ENCODE peak calls at places on chromosomes 13 and 19, in five cellular contexts. M is progenitor cell of endocrine pancreas; Y is ELR; B is NCI-H748 treated with DMSO at 0.1 percent for 48 hours; E is stimulated activated CD8-positive, alpha-beta memory T cell treated with anti-CD3 and anti-CD28 coated beads, Interleukin-4, amount 100 ng/mL, for 1 hour. P is an unnamed sample.

GRCh38 chr13:62964522-62964921 is 1548.9 kb upstream of the PCDH20 start:
- DNase-seq in M (no peak), Y (no peak), B (no peak), E (no peak), P (no peak)

GRCh38 chr13:64755961-64756360 is 2474.2 kb downstream of the PCDH9 start:
- DNase-seq in Y (no peak), B (no peak), E (no peak), M (no peak), P (no peak)

GRCh38 chr19:8390617-8390981 is 439 bp downstream of the RAB11B start:
- DNase-seq in Y (peak), E (peak), M (peak), B (peak), P (peak)

GRCh38 chr19:32231691-32232090 is 113.7 kb upstream of the ZNF507 start:
- DNase-seq in Y (no peak), E (no peak), M (no peak), B (no peak), P (no peak)

GRCh38 chr13:52846567-52847321 is 1.7 kb downstream of the PCDH8 start:
- DNase-seq in E (no peak), B (no peak), Y (no peak), M (peak), P (no peak)

GRCh38 chr19:8363803-8364771 is at the start of gene ANGPTL4:
- DNase-seq in E (peak), B (no peak), M (peak), Y (peak), P (peak)

GRCh38 chr19:57708641-57709354 is at the start of gene ZNF154:
- DNase-seq in M (peak), Y (no peak), E (peak), B (peak), P (no peak)

GRCh38 chr13:110132178-110132975 is 174.6 kb downstream of the COL4A1 start:
- DNase-seq in M (no peak), Y (peak), B (peak), E (no peak), P (no peak)

GRCh38 chr13:28442872-28443271 is 52.1 kb downstream of the FLT1 start:
- DNase-seq in E (no peak), M (no peak), B (no peak), Y (no peak), P (no peak)

GRCh38 chr13:106530209-106530906 is 5.1 kb downstream of the EFNB2 start:
- DNase-seq in Y (no peak), M (no peak), E (no peak), B (no peak), P (no peak)

GRCh38 chr19:13876834-13877233 is at the start of gene NANOS3:
- DNase-seq in M (no peak), E (no peak), B (no peak), Y (no peak), P (no peak)